ENCODE peak calls at places on chromosomes 6 and 20, in eight cellular contexts. M, V, Y, N, R, U, P and G are unnamed samples.

GRCh38 chr6:113442040-113442439 is 415.1 kb upstream of the MARCKS start:
- DNase-seq in M (no peak), V (no peak), Y (no peak), N (no peak), R (no peak), U (no peak), P (no peak), G (no peak)

GRCh38 chr20:49231461-49231860 is 12.2 kb downstream of the DDX27 start:
- DNase-seq in M (no peak), V (no peak), Y (no peak), N (no peak), R (no peak), U (no peak), P (no peak), G (no peak)

GRCh38 chr6:107490568-107491058 is 696 bp downstream of the SOBP start:
- DNase-seq in M (no peak), V (no peak), Y (no peak), N (peak; percentile 25), R (no peak), U (no peak), P (peak; percentile 50), G (no peak)

GRCh38 chr6:139250296-139251274 is 41.2 kb downstream of the TXLNB start:
- DNase-seq in M (no peak), V (no peak), Y (peak; percentile 29), N (peak; percentile 34), R (peak; percentile 52), U (peak; percentile 70), P (peak; percentile 64), G (peak; percentile 60)

GRCh38 chr6:148887181-148887580 is 140.4 kb downstream of the UST start:
- DNase-seq in M (no peak), V (no peak), Y (no peak), N (no peak), R (no peak), U (no peak), P (no peak), G (no peak)

GRCh38 chr6:91678679-91679078 is 1091.8 kb upstream of the MAP3K7 start:
- DNase-seq in M (no peak), V (no peak), Y (no peak), N (no peak), R (no peak), U (no peak), P (no peak), G (no peak)

GRCh38 chr6:164826831-164827468 is 482.5 kb downstream of the C6orf118 start:
- DNase-seq in M (no peak), V (peak; percentile 35), Y (no peak), N (no peak), R (no peak), U (no peak), P (no peak), G (no peak)

GRCh38 chr6:135093578-135093977 is 39.0 kb upstream of the HBS1L start:
- DNase-seq in M (no peak), V (peak; percentile 14), Y (no peak), N (no peak), R (no peak), U (no peak), P (no peak), G (no peak)

GRCh38 chr20:50394569-50394968 is 115.6 kb upstream of the PTPN1 start:
- DNase-seq in M (no peak), V (no peak), Y (no peak), N (no peak), R (no peak), U (no peak), P (no peak), G (no peak)

GRCh38 chr6:159062564-159062945 is 17.8 kb upstream of the TAGAP start:
- DNase-seq in M (no peak), V (no peak), Y (no peak), N (no peak), R (no peak), U (no peak), P (no peak), G (no peak)

GRCh38 chr6:82145926-82146452 is 101.6 kb downstream of the IBTK start:
- DNase-seq in M (no peak), V (no peak), Y (no peak), N (no peak), R (no peak), U (no peak), P (no peak), G (no peak)

GRCh38 chr6:34581561-34581920 is 25.4 kb upstream of the SPDEF start:
- DNase-seq in M (no peak), V (no peak), Y (no peak), N (no peak), R (no peak), U (no peak), P (no peak), G (no peak)

GRCh38 chr6:24403501-24403824 is 727 bp downstream of the MRS2 start:
- DNase-seq in M (no peak), V (no peak), Y (no peak), N (no peak), R (no peak), U (no peak), P (no peak), G (no peak)

GRCh38 chr6:24412294-24412693 is 9.6 kb downstream of the MRS2 start:
- DNase-seq in M (no peak), V (no peak), Y (no peak), N (no peak), R (no peak), U (no peak), P (no peak), G (no peak)

GRCh38 chr6:24410622-24411021 is 7.9 kb downstream of the MRS2 start:
- DNase-seq in M (no peak), V (no peak), Y (no peak), N (no peak), R (no peak), U (no peak), P (no peak), G (no peak)

GRCh38 chr6:24405262-24405661 is 2.5 kb downstream of the MRS2 start:
- DNase-seq in M (no peak), V (no peak), Y (no peak), N (no peak), R (no peak), U (no peak), P (no peak), G (no peak)

GRCh38 chr6:24408719-24409410 is 6.1 kb downstream of the MRS2 start:
- DNase-seq in M (no peak), V (no peak), Y (no peak), N (no peak), R (no peak), U (no peak), P (no peak), G (no peak)
- H3K36me3 ChIP-seq in M (peaks cover 16% of the 10 kb centered on the region), V (peaks cover 20% of the 10 kb centered on the region), Y (peaks cover 88% of the 10 kb centered on the region), N (no peaks in the 10 kb centered on the region), R (no peaks in the 10 kb centered on the region), U (peaks cover 92% of the 10 kb centered on the region), P (peaks cover 72% of the 10 kb centered on the region), G (peaks cover 12% of the 10 kb centered on the region)

DNA sequence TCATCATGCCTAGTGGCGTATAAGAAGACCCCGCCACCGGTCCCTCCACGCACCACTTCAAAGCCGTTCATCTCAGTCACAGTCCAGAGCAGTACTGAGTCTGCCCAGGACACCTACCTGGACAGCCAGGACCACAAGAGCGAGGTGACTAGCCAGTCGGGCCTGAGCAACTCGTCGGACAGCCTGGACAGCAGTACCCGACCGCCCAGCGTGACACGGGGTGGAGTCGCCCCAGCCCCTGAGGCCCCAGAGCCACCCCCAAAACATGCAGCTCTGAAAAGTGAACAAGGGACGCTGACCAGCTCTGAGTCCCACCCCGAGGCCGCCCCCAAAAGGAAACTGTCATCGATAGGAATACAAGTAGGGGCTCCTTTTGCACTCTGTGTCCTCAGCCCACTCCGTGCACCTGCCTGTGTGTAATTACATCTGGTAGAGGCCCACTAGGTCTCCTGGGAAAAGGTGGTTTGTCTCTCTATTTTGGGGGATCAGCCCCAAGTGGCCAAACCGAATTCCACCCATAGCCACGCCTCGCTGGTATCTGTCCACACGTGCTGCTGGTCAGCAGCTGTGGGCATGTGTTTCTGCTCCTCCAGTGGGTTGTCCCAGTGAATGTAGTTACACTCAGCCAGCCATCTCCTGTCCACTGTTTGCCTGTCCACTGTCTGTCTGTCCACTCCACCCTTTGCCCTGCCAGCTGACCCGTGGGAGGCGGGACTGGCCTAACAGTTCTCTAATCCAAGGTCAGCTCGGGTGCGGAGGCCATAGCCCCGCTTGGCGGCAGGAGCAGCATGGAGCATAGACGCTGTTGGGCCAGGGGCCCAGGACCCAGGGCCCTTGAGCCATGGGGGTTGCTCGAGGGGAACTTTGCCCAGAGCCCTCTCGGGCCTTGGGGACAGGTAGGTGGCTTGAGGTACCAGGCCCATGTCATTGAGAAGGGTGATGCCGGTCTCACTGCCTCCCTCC is 44.3 kb upstream of the MYL9 start:
- DNase-seq in M (no peak), V (no peak), Y (no peak), N (no peak), R (no peak), U (no peak), P (no peak), G (no peak)
- H3K36me3 ChIP-seq in M (peaks cover 25% of the 10 kb centered on the region), V (peaks cover 44% of the 10 kb centered on the region), Y (peaks cover 94% of the 10 kb centered on the region), N (no peaks in the 10 kb centered on the region), R (no peaks in the 10 kb centered on the region), U (peaks cover 26% of the 10 kb centered on the region), P (peaks cover 31% of the 10 kb centered on the region), G (peaks cover 22% of the 10 kb centered on the region)

DNA sequence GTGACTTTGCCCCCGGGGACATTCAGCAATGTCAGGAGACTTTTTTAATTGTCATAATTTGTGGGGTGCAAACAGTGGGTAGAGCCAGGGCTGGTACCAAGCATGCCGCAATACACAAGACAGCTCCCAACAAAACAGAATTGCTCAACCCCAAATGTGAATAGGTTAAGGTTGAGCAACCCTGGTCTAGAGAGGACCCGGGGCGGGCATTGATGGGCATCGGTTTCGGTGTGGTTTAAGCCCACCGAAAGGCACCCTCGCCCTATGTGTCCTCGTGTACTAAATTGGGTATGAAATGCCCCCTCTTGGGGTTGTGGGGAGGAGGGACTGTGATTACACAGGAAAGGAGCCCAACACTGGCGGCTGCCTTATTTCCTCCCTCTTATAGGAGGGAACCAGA is 36.0 kb downstream of the KIAA1755 start:
- DNase-seq in M (peak; percentile 38), V (no peak), Y (no peak), N (no peak), R (no peak), U (no peak), P (no peak), G (no peak)
- H3K36me3 ChIP-seq in M (no peaks in the 10 kb centered on the region), V (no peaks in the 10 kb centered on the region), Y (no peaks in the 10 kb centered on the region), N (no peaks in the 10 kb centered on the region), R (no peaks in the 10 kb centered on the region), U (no peaks in the 10 kb centered on the region), P (no peaks in the 10 kb centered on the region), G (no peaks in the 10 kb centered on the region)

GRCh38 chr6:151400473-151400872 is 9.1 kb upstream of the ZBTB2 start:
- DNase-seq in M (no peak), V (peak; percentile 65), Y (no peak), N (no peak), R (no peak), U (no peak), P (no peak), G (no peak)
- H3K36me3 ChIP-seq in M (peaks cover 4% of the 10 kb centered on the region), V (peaks cover 3% of the 10 kb centered on the region), Y (peaks cover 86% of the 10 kb centered on the region), N (no peaks in the 10 kb centered on the region), R (no peaks in the 10 kb centered on the region), U (peaks cover 40% of the 10 kb centered on the region), P (peaks cover 57% of the 10 kb centered on the region), G (peaks cover 3% of the 10 kb centered on the region)

DNA sequence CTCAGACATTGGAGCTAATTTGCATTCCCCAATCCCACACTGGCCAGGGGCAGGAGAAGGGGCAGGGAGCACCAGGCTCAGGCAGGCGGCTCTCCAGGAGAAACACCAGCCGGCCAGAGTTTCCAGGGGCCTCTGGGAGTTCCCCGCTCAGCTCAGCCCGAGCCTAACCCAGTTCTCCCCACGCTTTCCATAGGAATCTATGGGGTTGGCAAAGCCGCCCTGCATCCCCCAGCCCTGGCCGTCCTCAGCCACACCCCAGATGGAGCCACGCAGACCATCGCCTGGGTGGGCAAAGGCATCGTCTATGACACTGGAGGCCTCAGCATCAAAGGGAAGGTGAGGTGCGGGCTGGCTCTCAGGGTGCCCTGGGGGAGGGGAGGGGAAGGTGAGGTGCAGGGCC is 8.2 kb downstream of the NPEPL1 start:
- DNase-seq in M (peak; percentile 62), V (no peak), Y (no peak), N (no peak), R (peak; percentile 14), U (no peak), P (no peak), G (no peak)
- H3K36me3 ChIP-seq in M (peaks cover 15% of the 10 kb centered on the region), V (peaks cover 21% of the 10 kb centered on the region), Y (peaks cover 73% of the 10 kb centered on the region), N (no peaks in the 10 kb centered on the region), R (no peaks in the 10 kb centered on the region), U (no peaks in the 10 kb centered on the region), P (peaks cover 6% of the 10 kb centered on the region), G (peaks cover 56% of the 10 kb centered on the region)